ENCODE peak calls at places on chromosomes 4 and X, in ten cellular contexts. R, J, F, E, P, D, Q, C, N and T are unnamed samples.
A peak's percentile ranks its signal among the peaks of the same experiment; 100 is the strongest.

GRCh38 chr4:63379750-63380522 is 1029.3 kb downstream of the TECRL start:
- DNase-seq in R (no peak), J (no peak), F (no peak), E (no peak), P (no peak), D (no peak), Q (no peak), C (no peak), N (no peak), T (no peak)

GRCh38 chrX:10952619-10953018 is 158.5 kb upstream of the HCCS start:
- DNase-seq in R (no peak), J (no peak), F (no peak), E (no peak), P (no peak), D (peak; percentile 12), Q (no peak), C (no peak), N (peak; percentile 31), T (no peak)

GRCh38 chr4:185830263-185830994 is 18.4 kb upstream of the SORBS2 start:
- DNase-seq in R (no peak), J (no peak), F (no peak), E (no peak), P (peak; percentile 10), D (no peak), Q (no peak), C (no peak), N (no peak), T (no peak)

GRCh38 chrX:72712094-72712755 is 1.9 kb downstream of the PHKA1 start:
- DNase-seq in R (no peak), J (no peak), F (no peak), E (peak; percentile 47), P (no peak), D (no peak), Q (no peak), C (no peak), N (peak; percentile 9), T (no peak)

GRCh38 chrX:49071877-49072711 is 1.7 kb downstream of the PRAF2 start:
- DNase-seq in R (peak; percentile 85), J (no peak), F (no peak), E (no peak), P (no peak), D (peak; percentile 73), Q (no peak), C (peak; percentile 84), N (peak; percentile 69), T (peak; percentile 68)

GRCh38 chrX:70026112-70026850 is 23.5 kb downstream of the AWAT2 start:
- DNase-seq in R (no peak), J (no peak), F (no peak), E (no peak), P (no peak), D (no peak), Q (no peak), C (no peak), N (no peak), T (no peak)

GRCh38 chrX:47637546-47638195 is 7.9 kb upstream of the CFP start:
- DNase-seq in R (peak; percentile 83), J (no peak), F (peak; percentile 50), E (no peak), P (no peak), D (no peak), Q (no peak), C (no peak), N (no peak), T (no peak)

GRCh38 chrX:65196758-65197371 is 220.6 kb upstream of the ZC4H2 start:
- DNase-seq in R (peak; percentile 38), J (peak; percentile 64), F (peak; percentile 0), E (peak; percentile 44), P (peak; percentile 2), D (no peak), Q (no peak), C (no peak), N (no peak), T (no peak)

GRCh38 chrX:119089619-119090018 is 16.8 kb downstream of the CT47C1 start:
- DNase-seq in R (no peak), J (no peak), F (no peak), E (no peak), P (no peak), D (no peak), Q (no peak), C (no peak), N (no peak), T (no peak)

GRCh38 chrX:74049126-74049525 is 254.9 kb upstream of the ZCCHC13 start:
- DNase-seq in R (no peak), J (no peak), F (no peak), E (no peak), P (no peak), D (no peak), Q (no peak), C (no peak), N (no peak), T (no peak)

GRCh38 chr4:147596377-147596776 is 20.8 kb upstream of the TMEM184C start:
- DNase-seq in R (no peak), J (no peak), F (peak; percentile 15), E (peak; percentile 24), P (no peak), D (no peak), Q (no peak), C (no peak), N (no peak), T (no peak)

GRCh38 chr4:7985072-7985471 is 45.4 kb upstream of the AFAP1 start:
- DNase-seq in R (no peak), J (no peak), F (no peak), E (no peak), P (no peak), D (no peak), Q (no peak), C (no peak), N (no peak), T (no peak)

GRCh38 chr4:139767168-139767567 is 101.5 kb downstream of the MGST2 start:
- DNase-seq in R (no peak), J (no peak), F (no peak), E (no peak), P (no peak), D (peak; percentile 94), Q (no peak), C (no peak), N (no peak), T (peak; percentile 90)

GRCh38 chrX:120536056-120536455 is 24.7 kb downstream of the CUL4B start:
- DNase-seq in R (no peak), J (peak; percentile 67), F (no peak), E (no peak), P (no peak), D (no peak), Q (no peak), C (no peak), N (no peak), T (no peak)

GRCh38 chrX:4935846-4936245 is 1222.4 kb upstream of the PRKX start:
- DNase-seq in R (no peak), J (peak; percentile 32), F (no peak), E (peak; percentile 59), P (no peak), D (no peak), Q (no peak), C (no peak), N (no peak), T (no peak)

GRCh38 chr4:7197910-7198309 is 5.6 kb downstream of the SORCS2 start:
- DNase-seq in R (peak; percentile 37), J (no peak), F (no peak), E (no peak), P (no peak), D (no peak), Q (no peak), C (no peak), N (no peak), T (no peak)

GRCh38 chr4:83810428-83810827 is 274.5 kb downstream of the GPAT3 start:
- DNase-seq in R (no peak), J (no peak), F (no peak), E (peak; percentile 20), P (no peak), D (no peak), Q (no peak), C (no peak), N (peak; percentile 41), T (peak; percentile 46)

GRCh38 chr4:24657768-24658617 is 73.6 kb upstream of the DHX15 start:
- DNase-seq in R (peak; percentile 51), J (peak; percentile 65), F (peak; percentile 42), E (peak; percentile 94), P (peak; percentile 96), D (peak; percentile 68), Q (no peak), C (no peak), N (peak; percentile 88), T (peak; percentile 97)

GRCh38 chrX:19174401-19175025 is 52.2 kb upstream of the ADGRG2 start:
- DNase-seq in R (no peak), J (no peak), F (no peak), E (peak; percentile 91), P (peak; percentile 56), D (peak; percentile 33), Q (no peak), C (no peak), N (peak; percentile 71), T (peak; percentile 52)

GRCh38 chr4:1061747-1062146 is 50.3 kb downstream of the FGFRL1 start:
- DNase-seq in R (no peak), J (no peak), F (no peak), E (no peak), P (no peak), D (no peak), Q (no peak), C (no peak), N (no peak), T (no peak)

GRCh38 chrX:17655232-17656034 is 81.9 kb upstream of the SCML1 start:
- DNase-seq in R (no peak), J (no peak), F (peak; percentile 12), E (no peak), P (no peak), D (peak; percentile 4), Q (no peak), C (no peak), N (peak; percentile 10), T (peak; percentile 22)

GRCh38 chr4:146029147-146029546 is 90.5 kb upstream of the ZNF827 start:
- DNase-seq in R (no peak), J (peak; percentile 25), F (peak; percentile 14), E (peak; percentile 32), P (no peak), D (peak; percentile 39), Q (no peak), C (no peak), N (peak; percentile 47), T (peak; percentile 16)

GRCh38 chr4:102420563-102421221 is 75.4 kb upstream of the SLC39A8 start:
- DNase-seq in R (no peak), J (peak; percentile 27), F (peak; percentile 29), E (peak; percentile 60), P (no peak), D (peak; percentile 52), Q (no peak), C (no peak), N (peak; percentile 27), T (peak; percentile 4)

GRCh38 chr4:94419956-94420355 is 31.8 kb upstream of the PDLIM5 start:
- DNase-seq in R (no peak), J (no peak), F (no peak), E (peak; percentile 11), P (peak; percentile 56), D (peak; percentile 33), Q (no peak), C (no peak), N (peak; percentile 71), T (peak; percentile 64)

GRCh38 chr4:177001271-177002175 is 208.8 kb upstream of the VEGFC start:
- DNase-seq in R (no peak), J (no peak), F (no peak), E (peak; percentile 62), P (peak; percentile 45), D (peak; percentile 35), Q (no peak), C (no peak), N (peak; percentile 55), T (peak; percentile 59)

GRCh38 chr4:172794378-172794777 is 374.2 kb upstream of the GALNT7 start:
- DNase-seq in R (no peak), J (no peak), F (no peak), E (no peak), P (no peak), D (no peak), Q (no peak), C (no peak), N (no peak), T (no peak)

GRCh38 chr4:56118845-56119244 is 170.1 kb downstream of the CEP135 start:
- DNase-seq in R (no peak), J (no peak), F (no peak), E (no peak), P (no peak), D (no peak), Q (no peak), C (no peak), N (no peak), T (no peak)

GRCh38 chr4:160319221-160319867 is 1216.5 kb downstream of the RAPGEF2 start:
- DNase-seq in R (no peak), J (no peak), F (no peak), E (peak; percentile 71), P (peak; percentile 63), D (no peak), Q (no peak), C (no peak), N (no peak), T (peak; percentile 49)